ENCODE peak calls at places on chromosome 1, in five cellular contexts. S, M, J, N and K are unnamed samples.

GRCh38 chr1:101908980-101909379 is 87.7 kb downstream of the OLFM3 start:
- DNase-seq in S (no peak), M (no peak), J (no peak), N (peak; percentile 12), K (no peak)

GRCh38 chr1:23198373-23198772 is 18.9 kb downstream of the HTR1D start:
- DNase-seq in S (no peak), M (peak; percentile 95), J (peak; percentile 89), N (no peak), K (no peak)

GRCh38 chr1:154755858-154756730 is 114.0 kb downstream of the KCNN3 start:
- DNase-seq in S (no peak), M (peak; percentile 44), J (peak; percentile 14), N (no peak), K (no peak)

GRCh38 chr1:213779228-213779627 is 208.5 kb upstream of the PROX1 start:
- DNase-seq in S (no peak), M (no peak), J (no peak), N (no peak), K (no peak)

GRCh38 chr1:149986486-149987296 is 23.8 kb downstream of the OTUD7B start:
- DNase-seq in S (no peak), M (peak; percentile 94), J (peak; percentile 91), N (no peak), K (no peak)

GRCh38 chr1:155062151-155062686 is 1.3 kb upstream of the EFNA4 start:
- DNase-seq in S (peak; percentile 49), M (no peak), J (no peak), N (peak; percentile 45), K (no peak)

GRCh38 chr1:111538343-111539035 is 35.1 kb upstream of the ADORA3 start:
- DNase-seq in S (no peak), M (peak; percentile 63), J (peak; percentile 68), N (no peak), K (no peak)

GRCh38 chr1:13759072-13759471 is 59.1 kb downstream of the PRDM2 start:
- DNase-seq in S (no peak), M (no peak), J (no peak), N (peak; percentile 28), K (no peak)

GRCh38 chr1:15358565-15359133 is 51.0 kb upstream of the EFHD2 start:
- DNase-seq in S (no peak), M (no peak), J (no peak), N (no peak), K (no peak)

GRCh38 chr1:85849660-85850059 is 141.4 kb upstream of the ZNHIT6 start:
- DNase-seq in S (no peak), M (no peak), J (no peak), N (no peak), K (no peak)

GRCh38 chr1:180173952-180174351 is 19.3 kb downstream of the QSOX1 start:
- DNase-seq in S (no peak), M (peak; percentile 39), J (peak; percentile 78), N (peak; percentile 96), K (no peak)

GRCh38 chr1:92961896-92962752 is 862 bp upstream of the DIPK1A start:
- DNase-seq in S (no peak), M (peak; percentile 73), J (peak; percentile 74), N (peak; percentile 37), K (no peak)

GRCh38 chr1:172588296-172589291 is 55.6 kb downstream of the SUCO start:
- DNase-seq in S (no peak), M (peak; percentile 94), J (peak; percentile 89), N (no peak), K (no peak)

GRCh38 chr1:43317817-43318471 is 17.2 kb downstream of the TIE1 start:
- DNase-seq in S (no peak), M (peak; percentile 35), J (no peak), N (no peak), K (no peak)

GRCh38 chr1:43318831-43319230 is 18.0 kb downstream of the TIE1 start:
- DNase-seq in S (no peak), M (no peak), J (no peak), N (no peak), K (no peak)

GRCh38 chr1:43315481-43315880 is 14.7 kb downstream of the TIE1 start:
- DNase-seq in S (no peak), M (no peak), J (no peak), N (no peak), K (no peak)

GRCh38 chr1:43315963-43316737 is 15.4 kb downstream of the TIE1 start:
- DNase-seq in S (no peak), M (no peak), J (peak; percentile 53), N (no peak), K (no peak)

DNA sequence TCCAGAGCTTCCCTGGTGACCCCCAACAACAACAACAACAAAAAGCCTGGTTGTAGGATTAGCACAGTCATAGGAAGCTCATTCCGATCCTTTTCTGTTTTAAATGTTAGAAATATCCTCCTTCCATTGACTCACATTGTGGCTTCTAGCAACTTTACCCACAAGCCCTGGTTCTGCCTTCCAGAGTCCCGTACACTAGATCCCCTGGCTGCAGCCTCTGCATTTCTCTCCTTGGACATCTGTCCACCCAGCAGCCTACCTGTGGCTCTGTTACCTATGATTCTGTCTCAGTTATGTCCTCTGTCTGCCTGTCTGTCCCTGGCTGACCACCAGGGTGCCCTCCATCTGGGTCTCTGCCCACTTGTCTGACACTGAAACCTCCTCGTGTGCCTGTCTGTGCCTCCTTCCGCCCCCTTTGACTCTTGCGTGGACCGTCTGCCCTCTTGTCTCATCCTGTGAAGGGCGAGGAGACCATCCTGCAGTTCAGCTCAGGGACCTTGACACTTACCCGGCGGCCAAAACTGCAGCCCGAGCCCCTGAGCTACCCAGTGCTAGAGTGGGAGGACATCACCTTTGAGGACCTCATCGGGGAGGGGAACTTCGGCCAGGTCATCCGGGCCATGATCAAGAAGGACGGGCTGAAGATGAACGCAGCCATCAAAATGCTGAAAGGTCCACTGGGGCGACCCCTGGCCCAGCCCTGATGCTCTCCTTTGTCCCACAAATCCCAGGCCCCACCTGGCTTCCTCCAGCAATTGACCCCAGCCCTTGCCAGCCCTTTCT is 16.1 kb downstream of the TIE1 start:
- DNase-seq in S (no peak), M (no peak), J (no peak), N (no peak), K (no peak)
- TF ChIP-seq CTCF in S (no peak), M (peak; percentile 4), J (peak; percentile 18), N (no peak), K (no peak)

DNA sequence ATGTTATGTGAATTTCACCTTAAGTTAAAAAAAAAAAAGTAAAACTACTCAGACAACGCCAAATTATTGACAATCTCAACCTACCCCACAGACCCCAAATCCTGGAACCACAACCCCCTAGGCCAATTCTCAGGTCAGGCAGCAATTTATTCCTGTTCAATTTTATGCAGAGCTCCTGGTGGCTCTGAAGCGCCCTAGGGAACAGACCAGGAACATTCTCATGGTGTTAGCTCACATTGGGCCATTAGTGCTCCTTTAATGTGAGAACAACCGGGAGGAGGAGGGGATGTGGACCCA is 442 bp upstream of the PSEN2 start:
- DNase-seq in S (no peak), M (no peak), J (no peak), N (no peak), K (no peak)
- TF ChIP-seq CTCF in S (no peak), M (no peak), J (no peak), N (no peak), K (no peak)

GRCh38 chr1:234912541-234913312 is 215.9 kb downstream of the TOMM20 start:
- DNase-seq in S (no peak), M (no peak), J (no peak), N (peak; percentile 86), K (no peak)
- TF ChIP-seq CTCF in S (no peak), M (no peak), J (no peak), N (peak; percentile 29), K (no peak)

GRCh38 chr1:170927955-170928850 is 7.1 kb upstream of the MROH9 start:
- DNase-seq in S (no peak), M (peak; percentile 2), J (peak; percentile 32), N (no peak), K (no peak)
- TF ChIP-seq CTCF in S (peak; percentile 20), M (no peak), J (no peak), N (no peak), K (no peak)

GRCh38 chr1:107196973-107197562 is 56.2 kb downstream of the NTNG1 start:
- DNase-seq in S (no peak), M (no peak), J (peak; percentile 5), N (no peak), K (no peak)
- TF ChIP-seq CTCF in S (peak; percentile 53), M (peak; percentile 43), J (peak; percentile 12), N (no peak), K (no peak)

GRCh38 chr1:113278371-113278770 is 111.9 kb upstream of the MAGI3 start:
- DNase-seq in S (no peak), M (no peak), J (no peak), N (no peak), K (no peak)
- TF ChIP-seq CTCF in S (no peak), M (no peak), J (no peak), N (no peak), K (no peak)

GRCh38 chr1:54869173-54869851 is 17.7 kb downstream of the DHCR24 start:
- DNase-seq in S (no peak), M (no peak), J (no peak), N (no peak), K (no peak)

GRCh38 chr1:54874079-54874830 is 12.7 kb downstream of the DHCR24 start:
- DNase-seq in S (no peak), M (no peak), J (no peak), N (no peak), K (no peak)

GRCh38 chr1:54871275-54872040 is 15.5 kb downstream of the DHCR24 start:
- DNase-seq in S (no peak), M (no peak), J (no peak), N (no peak), K (no peak)

GRCh38 chr1:54870869-54871268 is 16.1 kb downstream of the DHCR24 start:
- DNase-seq in S (no peak), M (no peak), J (no peak), N (no peak), K (no peak)

GRCh38 chr1:54872041-54872342 is 15.0 kb downstream of the DHCR24 start:
- DNase-seq in S (no peak), M (no peak), J (no peak), N (no peak), K (no peak)
- TF ChIP-seq CTCF in S (no peak), M (no peak), J (no peak), N (no peak), K (no peak)

GRCh38 chr1:161374373-161374772 is 6.7 kb upstream of the CFAP126 start:
- DNase-seq in S (no peak), M (no peak), J (peak; percentile 46), N (no peak), K (no peak)
- TF ChIP-seq CTCF in S (peak; percentile 34), M (peak; percentile 17), J (peak; percentile 38), N (no peak), K (no peak)

DNA sequence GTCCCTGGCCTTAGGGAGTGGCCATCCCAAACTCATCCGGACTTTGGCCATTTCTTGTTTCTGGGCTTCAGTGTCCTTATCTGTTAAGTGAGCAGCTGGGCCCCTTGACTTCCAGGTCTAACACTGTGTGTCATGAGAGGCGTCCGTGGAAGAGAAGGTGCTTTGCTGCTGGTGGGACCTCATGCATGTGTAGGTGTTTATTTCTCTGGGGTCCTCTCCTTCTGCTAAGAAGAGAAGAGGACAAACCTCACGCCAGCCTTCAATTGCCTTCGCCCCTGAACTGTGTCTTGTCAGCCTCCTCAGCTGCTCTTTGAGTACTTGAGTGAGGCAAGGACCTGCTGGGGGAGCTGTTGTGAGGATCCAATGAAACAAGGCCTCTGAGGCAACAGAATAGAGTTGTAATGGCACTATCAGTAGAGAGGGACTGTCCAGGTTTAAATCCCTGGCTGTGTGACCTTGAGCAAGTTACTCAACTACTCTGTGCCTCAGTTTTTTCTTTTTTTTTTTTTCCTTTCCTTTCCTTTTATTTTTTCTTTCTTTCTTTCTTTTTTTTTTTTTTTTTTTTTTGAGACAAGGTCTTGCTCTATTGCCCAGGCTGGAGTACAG is 72.4 kb downstream of the RUNX3 start:
- DNase-seq in S (no peak), M (no peak), J (no peak), N (no peak), K (no peak)
- TF ChIP-seq CTCF in S (no peak), M (no peak), J (no peak), N (no peak), K (no peak)